ENCODE peak calls at places on chromosomes 16 and 17, in seven cellular contexts. G is neuronal stem cell, A is IMR-90, C is H9, W is trophoblast cell, X is H1, T is mesenchymal stem cell. N is an unnamed sample.

GRCh38 chr16:13953501-13953900 is 33.5 kb downstream of the ERCC4 start:
- DNase-seq in G (no peak), A (no peak), T (no peak), C (no peak), X (no peak), W (no peak), N (no peak)

GRCh38 chr17:47902039-47902744 is 6.2 kb downstream of the SP2 start:
- DNase-seq in A (no peak), X (peak), C (peak), W (no peak), G (no peak), T (no peak), N (peak)

GRCh38 chr17:77424585-77425344 is 284.0 kb downstream of the SEC14L1 start:
- DNase-seq in A (peak), X (no peak), T (peak), W (no peak), C (no peak), G (no peak), N (no peak)

GRCh38 chr16:77304134-77304533 is 104.9 kb downstream of the SYCE1L start:
- DNase-seq in T (no peak), C (no peak), W (no peak), G (no peak), A (no peak), X (no peak), N (no peak)

GRCh38 chr16:49464093-49464492 is 90.5 kb downstream of the C16orf78 start:
- DNase-seq in G (no peak), W (no peak), X (no peak), A (no peak), C (no peak), T (no peak), N (no peak)

GRCh38 chr17:39626171-39626670 is 531 bp upstream of the PPP1R1B start:
- DNase-seq in W (no peak), A (no peak), C (no peak), G (no peak), X (no peak), T (no peak), N (no peak)

GRCh38 chr17:73575470-73576235 is 68.6 kb downstream of the SDK2 start:
- DNase-seq in C (no peak), X (no peak), A (no peak), W (no peak), G (no peak), T (no peak), N (no peak)

GRCh38 chr17:80709090-80709695 is 164.6 kb downstream of the RPTOR start:
- DNase-seq in C (no peak), T (no peak), X (no peak), G (no peak), A (no peak), W (no peak), N (no peak)

GRCh38 chr17:33106525-33107162 is 115.0 kb downstream of the SPACA3 start:
- DNase-seq in G (no peak), X (no peak), A (no peak), C (no peak), W (no peak), T (no peak), N (peak)

GRCh38 chr17:62150471-62150870 is 85.4 kb upstream of the MED13 start:
- DNase-seq in C (no peak), T (no peak), G (no peak), X (no peak), A (no peak), W (no peak), N (no peak)

GRCh38 chr16:7209598-7209997 is 123.0 kb upstream of the RBFOX1 start:
- DNase-seq in G (no peak), A (no peak), X (no peak), C (no peak), T (no peak), W (no peak), N (peak)

GRCh38 chr16:86533942-86534341 is 21.1 kb downstream of the MTHFSD start:
- DNase-seq in W (no peak), G (no peak), A (no peak), C (no peak), X (no peak), T (no peak), N (no peak)

GRCh38 chr16:81711609-81712329 is 67.3 kb upstream of the PLCG2 start:
- DNase-seq in X (no peak), W (peak), A (peak), T (peak), C (peak), G (no peak), N (peak)

GRCh38 chr16:82995286-82995926 is 368.6 kb downstream of the CDH13 start:
- DNase-seq in X (no peak), T (peak), G (no peak), C (no peak), A (no peak), W (no peak), N (no peak)

GRCh38 chr17:33201255-33201654 is 91.8 kb downstream of the ASIC2 start:
- DNase-seq in T (no peak), C (peak), X (no peak), A (no peak), W (no peak), G (no peak), N (peak)

GRCh38 chr17:46898860-46899259 is 24.1 kb upstream of the GOSR2 start:
- DNase-seq in T (no peak), G (no peak), W (no peak), A (no peak), C (no peak), X (no peak), N (no peak)

GRCh38 chr17:46917041-46917440 is 5.9 kb upstream of the GOSR2 start:
- DNase-seq in A (no peak), G (no peak), W (peak), T (no peak), X (no peak), C (no peak), N (no peak)

GRCh38 chr17:50931003-50931878 is 65.1 kb upstream of the TOB1 start:
- DNase-seq in G (peak), A (peak), C (peak), W (peak), X (no peak), T (peak), N (peak)

GRCh38 chr16:11391576-11391975 is 46.3 kb downstream of the RMI2 start:
- DNase-seq in G (no peak), T (no peak), W (no peak), A (no peak), X (no peak), C (peak), N (no peak)

GRCh38 chr17:45200701-45201100 is 21.0 kb upstream of the FMNL1 start:
- DNase-seq in G (no peak), A (no peak), W (no peak), T (peak), X (no peak), C (peak), N (peak)

GRCh38 chr16:66936889-66937554 is 1.7 kb downstream of the CES2 start:
- DNase-seq in X (no peak), G (no peak), A (no peak), W (no peak), C (no peak), T (no peak), N (no peak)
- H3K4ac ChIP-seq in X (no peak), G (no peak), A (no peak), W (no peak), C (no peak), T (no peak), N (no peak)

DNA sequence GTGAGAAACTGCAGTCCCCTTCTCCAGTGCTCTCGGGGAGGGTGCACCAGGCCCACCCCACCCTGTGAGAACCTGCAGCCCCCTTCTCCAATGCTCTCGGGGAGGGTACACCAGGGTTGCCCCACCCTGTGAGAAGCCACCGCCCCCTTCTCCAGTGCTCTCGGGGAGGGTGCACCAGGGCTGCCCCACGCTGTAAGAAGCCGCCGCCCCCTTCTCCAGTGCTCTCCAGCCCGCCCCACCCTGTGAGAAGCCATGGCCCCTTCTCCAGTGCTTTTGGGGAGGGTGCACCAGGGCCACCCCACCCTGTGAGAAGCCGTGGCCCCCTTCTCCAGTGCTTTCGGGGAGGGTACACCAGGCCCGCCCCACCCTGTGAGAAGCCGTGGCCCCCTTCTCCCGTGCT is 12.1 kb downstream of the SPATA33 start:
- DNase-seq in C (no peak), X (no peak), T (no peak), G (no peak), A (no peak), W (no peak), N (no peak)
- H3K18ac ChIP-seq in C (no peak), X (no peak), T (no peak), G (no peak), A (no peak), W (no peak), N (no peak)

DNA sequence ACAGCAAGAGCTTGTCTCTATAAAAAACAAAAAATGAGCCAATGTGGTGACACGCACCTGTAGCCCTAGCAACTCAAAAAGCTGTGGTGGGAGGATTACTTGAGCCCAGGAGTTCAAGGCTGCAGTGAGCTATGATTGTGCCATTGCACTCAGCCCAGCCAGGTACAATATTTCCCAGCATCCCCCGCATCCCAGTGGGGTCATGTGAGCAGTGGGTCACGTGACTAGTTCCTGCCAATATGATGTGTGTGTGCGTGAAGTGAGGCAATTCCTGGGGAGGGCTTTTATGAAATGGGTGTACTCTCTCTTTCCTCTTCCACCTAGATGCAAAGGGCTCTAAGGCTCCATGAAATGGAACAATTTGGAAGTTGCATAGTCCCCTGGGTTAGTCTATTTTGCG is 81.3 kb downstream of the GSG1L start:
- DNase-seq in X (no peak), W (no peak), C (no peak), G (no peak), T (no peak), A (no peak), N (no peak)
- H2BK5ac ChIP-seq in X (no peak), W (no peak), C (no peak), G (no peak), T (no peak), A (no peak), N (no peak)

GRCh38 chr17:17767497-17768286 is 69.1 kb downstream of the SREBF1 start:
- DNase-seq in W (no peak), A (no peak), C (no peak), T (no peak), G (no peak), X (no peak), N (no peak)

GRCh38 chr17:17767096-17767470 is 69.7 kb downstream of the SREBF1 start:
- DNase-seq in C (no peak), X (no peak), T (no peak), A (peak), G (peak), W (no peak), N (no peak)

GRCh38 chr17:17766351-17767095 is 70.3 kb downstream of the SREBF1 start:
- DNase-seq in A (no peak), C (no peak), T (no peak), W (no peak), X (no peak), G (no peak), N (no peak)

GRCh38 chr17:17765359-17765758 is 71.4 kb downstream of the SREBF1 start:
- DNase-seq in G (no peak), A (peak), X (no peak), C (no peak), W (no peak), T (peak), N (no peak)

DNA sequence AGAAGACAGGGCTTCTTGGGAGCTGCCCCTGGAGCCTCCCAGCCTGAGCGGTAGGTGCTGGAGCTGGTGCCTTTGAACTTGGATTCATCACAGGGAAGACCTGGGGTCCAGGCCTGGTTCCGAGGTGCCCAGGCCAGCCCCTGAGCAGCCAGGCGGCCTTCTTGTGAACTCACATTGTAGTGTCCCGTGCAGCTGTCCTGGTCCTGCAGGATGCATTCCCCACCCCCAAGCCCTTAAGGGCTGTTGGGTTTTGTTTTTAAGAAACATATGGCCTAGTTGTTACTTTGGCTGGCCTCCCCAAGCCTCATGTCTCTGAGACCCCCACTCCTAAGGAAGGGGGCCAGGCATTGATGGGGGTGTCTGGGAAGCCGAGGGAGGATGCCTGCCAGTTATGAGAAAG is 70.9 kb downstream of the SREBF1 start:
- DNase-seq in T (no peak), G (no peak), X (no peak), A (no peak), C (no peak), W (no peak), N (no peak)
- H3K4ac ChIP-seq in T (no peak), G (no peak), X (no peak), A (no peak), C (no peak), W (no peak), N (no peak)

GRCh38 chr16:23498863-23499262 is 11.4 kb downstream of the GGA2 start:
- DNase-seq in W (no peak), A (no peak), T (no peak), C (no peak), X (no peak), G (no peak), N (no peak)

GRCh38 chr16:23491490-23492391 is 18.6 kb downstream of the GGA2 start:
- DNase-seq in W (peak), X (no peak), A (peak), C (no peak), G (no peak), T (no peak), N (no peak)

GRCh38 chr16:23497543-23497868 is 12.8 kb downstream of the GGA2 start:
- DNase-seq in G (no peak), T (no peak), A (no peak), X (no peak), W (no peak), C (no peak), N (peak)

GRCh38 chr16:23496826-23497542 is 13.3 kb downstream of the GGA2 start:
- DNase-seq in T (peak), G (no peak), X (no peak), A (peak), W (peak), C (no peak), N (no peak)

DNA sequence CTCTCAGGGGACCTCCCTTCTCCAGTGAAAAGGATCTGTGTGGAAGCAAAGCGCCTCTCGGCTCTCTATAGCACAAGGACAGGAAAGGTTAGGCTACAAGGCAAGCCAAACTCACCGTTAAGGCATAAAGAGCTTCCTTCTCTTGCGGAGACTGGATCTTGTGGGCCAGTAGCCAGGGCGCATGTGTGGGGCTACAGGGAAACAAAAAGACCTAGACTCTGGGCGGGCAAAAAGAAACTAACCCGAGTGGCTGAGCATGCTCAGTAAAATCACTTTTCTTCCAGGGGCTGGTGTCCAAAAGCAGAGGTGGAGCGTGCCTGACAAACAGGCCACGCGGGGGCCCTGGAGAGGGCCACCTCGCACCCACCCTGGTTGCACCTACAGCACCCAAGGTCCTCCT is 16.1 kb downstream of the GGA2 start:
- DNase-seq in T (no peak), C (no peak), G (no peak), A (no peak), W (no peak), X (no peak), N (no peak)
- H3K18ac ChIP-seq in T (no peak), C (no peak), G (no peak), A (no peak), W (no peak), X (no peak), N (no peak)

GRCh38 chr17:35404360-35404759 is 27.9 kb downstream of the SLFN12 start:
- DNase-seq in X (no peak), G (no peak), W (no peak), A (peak), C (no peak), T (no peak), N (no peak)

GRCh38 chr17:35407531-35407930 is 24.8 kb downstream of the SLFN12 start:
- DNase-seq in X (no peak), C (peak), T (no peak), W (no peak), A (no peak), G (no peak), N (no peak)

GRCh38 chr17:35406568-35406967 is 25.7 kb downstream of the SLFN12 start:
- DNase-seq in T (no peak), X (no peak), W (no peak), G (no peak), A (no peak), C (no peak), N (no peak)
- H2BK5ac ChIP-seq in T (no peak), X (no peak), W (no peak), G (no peak), A (no peak), C (no peak), N (no peak)

DNA sequence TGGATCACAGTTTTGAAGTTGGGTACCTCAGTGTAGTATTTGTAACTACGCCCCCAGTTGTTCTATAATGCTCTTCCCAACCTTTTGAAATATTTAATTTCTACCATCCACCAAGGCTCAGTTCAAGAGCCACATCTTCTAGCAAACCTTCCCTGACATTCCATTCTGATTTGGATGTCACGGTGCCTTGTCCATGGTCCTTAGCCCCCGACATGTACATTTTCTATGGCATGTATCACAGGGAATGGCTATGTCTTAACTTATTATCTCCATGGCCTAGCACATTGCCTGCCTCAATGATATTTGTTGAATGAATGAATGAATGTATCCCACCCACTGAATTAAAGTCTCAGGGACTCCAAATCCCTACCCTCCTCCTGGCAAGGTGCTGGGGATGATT is 6.4 kb upstream of the KRT28 start:
- DNase-seq in W (no peak), C (no peak), G (no peak), X (no peak), T (no peak), A (no peak), N (no peak)
- H3K4ac ChIP-seq in W (no peak), C (no peak), G (no peak), X (no peak), T (no peak), A (no peak), N (no peak)

GRCh38 chr17:36546418-36547093 is 1.8 kb downstream of the GGNBP2 start:
- DNase-seq in A (no peak), C (no peak), T (peak), X (no peak), G (no peak), W (no peak), N (no peak)
- H3K18ac ChIP-seq in A (no peak), C (no peak), T (no peak), X (no peak), G (no peak), W (no peak), N (no peak)

GRCh38 chr17:66230918-66231543 is 1.8 kb upstream of the APOH start:
- DNase-seq in W (no peak), G (no peak), T (no peak), C (no peak), A (no peak), X (no peak), N (no peak)

GRCh38 chr17:66229783-66230538 is 746 bp upstream of the APOH start:
- DNase-seq in A (no peak), G (no peak), C (no peak), X (no peak), T (no peak), W (no peak), N (no peak)

GRCh38 chr17:66228887-66229782 is at the start of gene APOH:
- DNase-seq in A (no peak), G (no peak), T (no peak), X (no peak), C (no peak), W (no peak), N (no peak)

GRCh38 chr17:66235377-66235994 is 6.3 kb upstream of the APOH start:
- DNase-seq in A (no peak), G (no peak), T (no peak), X (no peak), W (no peak), C (no peak), N (no peak)

DNA sequence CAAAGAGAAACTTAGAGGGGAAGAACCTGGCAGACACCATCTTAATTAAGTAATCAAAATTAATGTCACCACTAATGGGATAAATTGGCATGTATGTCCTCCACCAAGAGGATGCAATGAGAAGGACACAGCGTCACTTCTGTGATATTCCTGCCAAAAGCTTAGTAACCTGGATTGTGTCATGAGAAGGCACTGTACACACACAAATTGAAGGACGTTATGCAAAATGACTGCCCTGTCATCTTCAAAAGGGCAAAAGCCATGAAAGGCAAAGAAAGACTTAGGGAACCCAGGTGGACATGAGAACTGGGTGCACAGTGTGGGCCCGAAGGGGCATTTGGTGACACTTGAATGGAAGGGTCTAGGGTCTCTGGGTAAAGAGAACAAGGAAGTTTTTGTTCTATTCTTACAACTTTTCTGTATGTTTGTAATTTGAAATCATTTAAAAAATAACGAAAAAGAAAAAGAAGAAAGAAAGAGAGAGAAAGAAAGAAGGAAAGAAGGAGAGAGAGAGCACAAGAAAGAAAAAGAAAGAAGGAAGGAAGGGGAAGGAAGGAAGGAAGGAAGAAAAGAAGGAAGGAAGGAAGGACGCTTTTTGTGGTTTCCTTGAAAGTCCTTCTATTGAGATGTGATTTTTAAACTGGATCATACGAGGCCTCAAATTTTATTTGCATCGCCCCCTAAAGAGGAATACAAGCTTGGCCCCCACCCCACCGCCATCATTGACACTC is 4.0 kb upstream of the APOH start:
- DNase-seq in G (no peak), C (no peak), T (no peak), X (no peak), A (no peak), W (no peak), N (no peak)
- H2BK5ac ChIP-seq in G (no peak), C (no peak), T (no peak), X (no peak), A (no peak), W (no peak), N (no peak)

GRCh38 chr17:35557353-35557752 is 3.3 kb downstream of the SLFN14 start:
- DNase-seq in W (no peak), X (no peak), T (no peak), A (no peak), G (no peak), C (no peak), N (no peak)

GRCh38 chr17:35553310-35553709 is 7.3 kb downstream of the SLFN14 start:
- DNase-seq in A (no peak), T (no peak), X (no peak), W (no peak), C (no peak), G (no peak), N (no peak)

GRCh38 chr17:35559495-35559894 is 1.1 kb downstream of the SLFN14 start:
- DNase-seq in C (no peak), W (no peak), A (no peak), G (no peak), X (no peak), T (no peak), N (no peak)

GRCh38 chr17:35555695-35556094 is 4.9 kb downstream of the SLFN14 start:
- DNase-seq in G (no peak), C (no peak), W (no peak), A (no peak), X (no peak), T (no peak), N (no peak)

GRCh38 chr17:35554668-35555067 is 6.0 kb downstream of the SLFN14 start:
- DNase-seq in W (no peak), G (no peak), T (no peak), C (no peak), A (no peak), X (no peak), N (no peak)
- H3K4ac ChIP-seq in W (no peak), G (no peak), T (no peak), C (no peak), A (no peak), X (no peak), N (no peak)

N was measured in mesendoderm.